ENCODE peak calls at places on chromosomes 6 and 20, in seven cellular contexts. I is adrenal gland; M is heart right ventricle; F is mesendoderm; Q is lower lobe of right lung; K is spleen; N is CD8-positive, alpha-beta memory T cell. V is an unnamed sample.

GRCh38 chr6:161104966-161105365 is 113.4 kb downstream of the MAP3K4 start:
- DNase-seq in I (no peak), M (no peak), F (no peak), Q (no peak), K (no peak), N (no peak), V (no peak)

GRCh38 chr6:89970609-89971337 is 76.5 kb downstream of the GJA10 start:
- DNase-seq in I (peak; percentile 47), M (peak; percentile 48), F (peak; percentile 57), Q (no peak), K (no peak), N (peak; percentile 50), V (peak; percentile 68)

GRCh38 chr6:112163295-112164257 is 76.2 kb downstream of the FAM229B start:
- DNase-seq in I (peak; percentile 74), M (peak; percentile 39), F (peak; percentile 74), Q (peak; percentile 76), K (peak; percentile 90), N (peak; percentile 78), V (peak; percentile 68)

GRCh38 chr6:16168121-16168520 is 39.2 kb downstream of the MYLIP start:
- DNase-seq in I (no peak), M (no peak), F (no peak), Q (no peak), K (no peak), N (no peak), V (no peak)

GRCh38 chr6:158283304-158284005 is 28.8 kb upstream of the TULP4 start:
- DNase-seq in I (no peak), M (no peak), F (peak; percentile 66), Q (no peak), K (no peak), N (peak; percentile 52), V (peak; percentile 71)

GRCh38 chr6:111524735-111525134 is 41.7 kb upstream of the REV3L start:
- DNase-seq in I (no peak), M (no peak), F (no peak), Q (no peak), K (no peak), N (no peak), V (no peak)

GRCh38 chr20:62043131-62043914 is 22.4 kb downstream of the TAF4 start:
- DNase-seq in I (peak; percentile 93), M (no peak), F (no peak), Q (peak; percentile 61), K (peak; percentile 72), N (no peak), V (peak; percentile 70)

GRCh38 chr6:33213989-33214335 is 5.7 kb downstream of the RING1 start:
- DNase-seq in I (no peak), M (no peak), F (no peak), Q (no peak), K (no peak), N (peak; percentile 20), V (no peak)

GRCh38 chr6:127177929-127178231 is 59.4 kb downstream of the RSPO3 start:
- DNase-seq in I (no peak), M (no peak), F (no peak), Q (no peak), K (no peak), N (no peak), V (no peak)

GRCh38 chr6:63392092-63392724 is 72.4 kb upstream of the LGSN start:
- DNase-seq in I (no peak), M (no peak), F (no peak), Q (no peak), K (no peak), N (no peak), V (no peak)

GRCh38 chr6:145026267-145026679 is 709.0 kb downstream of the EPM2A start:
- DNase-seq in I (no peak), M (no peak), F (no peak), Q (no peak), K (no peak), N (no peak), V (no peak)

GRCh38 chr6:28589234-28589951 is 63.7 kb downstream of the GPX5 start:
- DNase-seq in I (peak; percentile 35), M (no peak), F (peak; percentile 100), Q (no peak), K (no peak), N (no peak), V (peak; percentile 90)

GRCh38 chr6:18246205-18246604 is 18.1 kb downstream of the DEK start:
- DNase-seq in I (no peak), M (no peak), F (no peak), Q (no peak), K (no peak), N (no peak), V (no peak)

GRCh38 chr6:155524249-155524651 is 68.6 kb upstream of the NOX3 start:
- DNase-seq in I (no peak), M (no peak), F (no peak), Q (no peak), K (no peak), N (no peak), V (peak; percentile 54)

GRCh38 chr6:164396071-164397047 is 913.0 kb downstream of the C6orf118 start:
- DNase-seq in I (no peak), M (no peak), F (no peak), Q (no peak), K (no peak), N (no peak), V (peak; percentile 23)

GRCh38 chr20:52806918-52807317 is 165.2 kb upstream of the TSHZ2 start:
- DNase-seq in I (no peak), M (no peak), F (no peak), Q (no peak), K (no peak), N (no peak), V (no peak)

GRCh38 chr20:43681468-43681942 is 14.6 kb downstream of the MYBL2 start:
- DNase-seq in I (no peak), M (no peak), F (peak; percentile 51), Q (no peak), K (peak; percentile 83), N (no peak), V (peak; percentile 30)

GRCh38 chr20:25033250-25033940 is 24.5 kb downstream of the ACSS1 start:
- DNase-seq in I (no peak), M (no peak), F (no peak), Q (peak; percentile 13), K (peak; percentile 8), N (no peak), V (no peak)

GRCh38 chr20:45305262-45305661 is 1.4 kb upstream of the RBPJL start:
- DNase-seq in I (no peak), M (no peak), F (peak; percentile 53), Q (no peak), K (no peak), N (no peak), V (no peak)

GRCh38 chr6:164337024-164337924 is 922.8 kb downstream of the QKI start:
- DNase-seq in I (no peak), M (no peak), F (no peak), Q (no peak), K (no peak), N (no peak), V (no peak)

GRCh38 chr6:152529364-152529763 is 107.8 kb downstream of the SYNE1 start:
- DNase-seq in I (no peak), M (no peak), F (no peak), Q (no peak), K (no peak), N (no peak), V (no peak)

DNA sequence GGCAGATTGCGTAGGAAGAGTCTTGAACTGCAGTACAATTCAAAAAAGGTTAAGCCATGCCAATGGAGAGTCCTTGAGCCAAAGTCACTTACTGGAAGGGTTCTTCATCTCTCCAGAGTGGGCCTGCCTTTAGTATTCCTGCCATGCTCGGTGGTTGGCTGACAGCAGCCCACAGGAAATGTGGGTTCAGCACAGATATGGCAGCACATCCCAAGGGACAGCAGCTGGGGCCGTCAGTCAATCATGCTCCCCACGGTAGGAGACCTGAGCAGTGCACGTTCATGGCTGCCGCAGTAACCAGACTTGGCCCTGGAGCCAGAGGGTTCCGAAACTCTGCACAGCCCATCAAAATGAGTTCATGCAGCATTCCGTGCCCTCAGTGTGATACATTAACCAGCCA is 63.6 kb upstream of the SIRPA start:
- DNase-seq in I (no peak), M (no peak), F (no peak), Q (no peak), K (no peak), N (no peak), V (no peak)
- H3K4me1 ChIP-seq in I (peaks cover 30% of the 10 kb centered on the region), M (peaks cover 60% of the 10 kb centered on the region), F (peaks cover 6% of the 10 kb centered on the region), Q (peaks cover 32% of the 10 kb centered on the region), K (peaks cover 11% of the 10 kb centered on the region), N (no peaks in the 10 kb centered on the region), V (peaks cover 8% of the 10 kb centered on the region)

GRCh38 chr20:59625214-59625922 is 21.0 kb downstream of the PHACTR3 start:
- DNase-seq in I (no peak), M (no peak), F (no peak), Q (no peak), K (no peak), N (no peak), V (no peak)

GRCh38 chr20:59622496-59622895 is 18.2 kb downstream of the PHACTR3 start:
- DNase-seq in I (no peak), M (no peak), F (no peak), Q (no peak), K (no peak), N (no peak), V (no peak)

GRCh38 chr20:59623583-59623982 is 19.2 kb downstream of the PHACTR3 start:
- DNase-seq in I (no peak), M (no peak), F (no peak), Q (no peak), K (peak; percentile 52), N (no peak), V (no peak)

GRCh38 chr20:59623133-59623532 is 18.8 kb downstream of the PHACTR3 start:
- DNase-seq in I (no peak), M (no peak), F (no peak), Q (no peak), K (no peak), N (no peak), V (no peak)

DNA sequence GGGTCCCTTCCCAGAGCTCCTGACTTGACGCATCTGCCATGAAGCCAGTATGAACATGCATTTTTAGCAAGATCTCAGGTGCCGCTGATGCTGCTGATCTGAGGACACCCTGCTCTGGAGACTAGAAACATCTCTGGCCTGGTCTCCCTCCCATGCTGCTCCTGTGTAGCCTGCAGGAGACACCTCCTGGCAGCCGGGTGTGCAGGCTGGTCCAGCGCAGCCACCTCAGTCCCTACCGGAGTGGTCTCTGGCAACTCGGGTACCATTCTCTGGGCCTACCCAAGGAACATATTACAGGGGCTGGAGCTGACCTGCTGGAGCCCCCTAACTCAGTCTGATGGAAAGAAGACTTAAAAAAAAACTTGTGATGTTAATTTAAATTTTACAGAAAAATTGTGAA is 20.1 kb downstream of the PHACTR3 start:
- DNase-seq in I (no peak), M (no peak), F (no peak), Q (no peak), K (no peak), N (no peak), V (no peak)
- H3K27ac ChIP-seq in I (no peak overlapping the region), M (no peak overlapping the region), F (no peak overlapping the region), Q (no peak overlapping the region), K (no peak overlapping the region), N (no peak overlapping the region), V (no peak overlapping the region)

GRCh38 chr6:133583907-133584306 is 305.0 kb upstream of the TCF21 start:
- DNase-seq in I (no peak), M (no peak), F (no peak), Q (no peak), K (no peak), N (no peak), V (no peak)
- H3K4me1 ChIP-seq in I (no peaks in the 10 kb centered on the region), M (no peaks in the 10 kb centered on the region), F (no peaks in the 10 kb centered on the region), Q (no peaks in the 10 kb centered on the region), K (no peaks in the 10 kb centered on the region), N (no peaks in the 10 kb centered on the region), V (no peaks in the 10 kb centered on the region)

DNA sequence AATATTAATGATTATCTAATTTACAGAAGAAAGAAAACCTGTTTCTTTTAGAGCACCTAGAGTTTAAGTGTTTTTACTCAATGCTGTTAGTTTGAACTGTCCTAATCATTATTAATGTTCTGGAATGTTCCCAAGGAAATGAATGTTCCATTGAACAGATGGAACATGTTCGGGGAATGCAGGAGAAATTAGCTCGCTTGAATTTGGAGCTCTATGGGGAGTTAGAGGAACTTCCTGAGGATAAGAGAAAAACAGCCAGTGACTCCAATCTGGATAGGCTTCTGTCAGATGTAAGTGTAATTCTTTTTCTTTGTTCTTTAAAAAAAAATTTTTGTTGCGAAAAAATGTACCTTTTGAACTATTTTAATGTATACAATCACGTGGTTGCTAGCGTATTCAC is 10.8 kb upstream of the ECT2L start:
- DNase-seq in I (no peak), M (no peak), F (no peak), Q (no peak), K (no peak), N (no peak), V (peak; percentile 51)
- H3K27ac ChIP-seq in I (no peak overlapping the region), M (peak overlapping the region; percentile 38), F (no peak overlapping the region), Q (no peak overlapping the region), K (no peak overlapping the region), N (no peak overlapping the region), V (no peak overlapping the region)